ENCODE peak calls at places on chromosomes 16 and 17, in nine cellular contexts. One of them, this sample, is unnamed. For H3K4me1, the result is how much of the 10 kb centered on the place peaks cover.

GRCh38 chr17:43745541-43745940 is 13.1 kb downstream of the SOST start:
- DNase-seq in naive thymus-derived CD4-positive, alpha-beta T cell: no peak
- DNase-seq in ascending aorta: no peak
- DNase-seq in PC-3: no peak
- DNase-seq in hepatocyte: no peak
- DNase-seq in IMR-90: no peak
- DNase-seq in mesendoderm: no peak
- DNase-seq in tibial artery: no peak
- DNase-seq in heart right ventricle: no peak
- DNase-seq in this sample: no peak

GRCh38 chr17:81712468-81713003 is 452 bp downstream of the SLC25A10 start:
- DNase-seq in heart right ventricle: no peak
- DNase-seq in ascending aorta: no peak
- DNase-seq in tibial artery: no peak
- DNase-seq in mesendoderm: peak
- DNase-seq in PC-3: peak
- DNase-seq in IMR-90: no peak
- DNase-seq in naive thymus-derived CD4-positive, alpha-beta T cell: peak
- DNase-seq in hepatocyte: peak
- DNase-seq in this sample: no peak

GRCh38 chr17:31581022-31581483 is 189.6 kb downstream of the RAB11FIP4 start:
- DNase-seq in IMR-90: peak
- DNase-seq in hepatocyte: no peak
- DNase-seq in ascending aorta: no peak
- DNase-seq in naive thymus-derived CD4-positive, alpha-beta T cell: no peak
- DNase-seq in mesendoderm: no peak
- DNase-seq in heart right ventricle: peak
- DNase-seq in PC-3: peak
- DNase-seq in tibial artery: peak
- DNase-seq in this sample: peak

GRCh38 chr17:27333410-27333980 is 39.6 kb downstream of the WSB1 start:
- DNase-seq in PC-3: no peak
- DNase-seq in IMR-90: no peak
- DNase-seq in naive thymus-derived CD4-positive, alpha-beta T cell: no peak
- DNase-seq in ascending aorta: no peak
- DNase-seq in heart right ventricle: no peak
- DNase-seq in hepatocyte: no peak
- DNase-seq in mesendoderm: no peak
- DNase-seq in tibial artery: peak
- DNase-seq in this sample: no peak

GRCh38 chr16:27403601-27403992 is 1.6 kb downstream of the IL21R start:
- DNase-seq in mesendoderm: no peak
- DNase-seq in PC-3: no peak
- DNase-seq in IMR-90: no peak
- DNase-seq in ascending aorta: no peak
- DNase-seq in heart right ventricle: no peak
- DNase-seq in tibial artery: no peak
- DNase-seq in hepatocyte: no peak
- DNase-seq in naive thymus-derived CD4-positive, alpha-beta T cell: no peak
- DNase-seq in this sample: no peak

GRCh38 chr17:17570798-17571716 is 20.5 kb downstream of the PEMT start:
- DNase-seq in naive thymus-derived CD4-positive, alpha-beta T cell: no peak
- DNase-seq in heart right ventricle: no peak
- DNase-seq in ascending aorta: no peak
- DNase-seq in tibial artery: no peak
- DNase-seq in hepatocyte: peak
- DNase-seq in mesendoderm: no peak
- DNase-seq in IMR-90: no peak
- DNase-seq in PC-3: no peak
- DNase-seq in this sample: no peak

GRCh38 chr16:51155901-51156810 is 5.1 kb upstream of the SALL1 start:
- DNase-seq in ascending aorta: no peak
- DNase-seq in hepatocyte: peak
- DNase-seq in tibial artery: no peak
- DNase-seq in IMR-90: peak
- DNase-seq in naive thymus-derived CD4-positive, alpha-beta T cell: no peak
- DNase-seq in PC-3: no peak
- DNase-seq in heart right ventricle: no peak
- DNase-seq in mesendoderm: peak
- DNase-seq in this sample: no peak

GRCh38 chr16:31354394-31355291 is at the start of gene ITGAX:
- DNase-seq in mesendoderm: peak
- DNase-seq in PC-3: peak
- DNase-seq in IMR-90: peak
- DNase-seq in naive thymus-derived CD4-positive, alpha-beta T cell: no peak
- DNase-seq in hepatocyte: peak
- DNase-seq in ascending aorta: peak
- DNase-seq in heart right ventricle: peak
- DNase-seq in tibial artery: no peak
- DNase-seq in this sample: no peak

GRCh38 chr16:11391576-11391975 is 46.3 kb downstream of the RMI2 start:
- DNase-seq in naive thymus-derived CD4-positive, alpha-beta T cell: no peak
- DNase-seq in tibial artery: no peak
- DNase-seq in hepatocyte: peak
- DNase-seq in PC-3: peak
- DNase-seq in heart right ventricle: no peak
- DNase-seq in IMR-90: no peak
- DNase-seq in ascending aorta: no peak
- DNase-seq in mesendoderm: no peak
- DNase-seq in this sample: no peak

GRCh38 chr17:57607553-57608120 is 137.5 kb downstream of the CCDC182 start:
- DNase-seq in ascending aorta: no peak
- DNase-seq in IMR-90: no peak
- DNase-seq in naive thymus-derived CD4-positive, alpha-beta T cell: no peak
- DNase-seq in tibial artery: peak
- DNase-seq in mesendoderm: no peak
- DNase-seq in PC-3: peak
- DNase-seq in heart right ventricle: no peak
- DNase-seq in hepatocyte: no peak
- DNase-seq in this sample: no peak

GRCh38 chr17:69638516-69638915 is 224.0 kb downstream of the MAP2K6 start:
- DNase-seq in hepatocyte: no peak
- DNase-seq in mesendoderm: no peak
- DNase-seq in tibial artery: no peak
- DNase-seq in ascending aorta: no peak
- DNase-seq in heart right ventricle: no peak
- DNase-seq in naive thymus-derived CD4-positive, alpha-beta T cell: no peak
- DNase-seq in IMR-90: peak
- DNase-seq in PC-3: peak
- DNase-seq in this sample: no peak

GRCh38 chr17:17515921-17516295 is 19.7 kb upstream of the RASD1 start:
- DNase-seq in naive thymus-derived CD4-positive, alpha-beta T cell: no peak
- DNase-seq in PC-3: peak
- DNase-seq in IMR-90: peak
- DNase-seq in hepatocyte: no peak
- DNase-seq in ascending aorta: no peak
- DNase-seq in mesendoderm: no peak
- DNase-seq in tibial artery: no peak
- DNase-seq in heart right ventricle: no peak
- DNase-seq in this sample: no peak

GRCh38 chr17:40791808-40792436 is 7.8 kb downstream of the KRT28 start:
- DNase-seq in IMR-90: peak
- DNase-seq in PC-3: peak
- DNase-seq in ascending aorta: no peak
- DNase-seq in tibial artery: no peak
- DNase-seq in mesendoderm: peak
- DNase-seq in hepatocyte: peak
- DNase-seq in naive thymus-derived CD4-positive, alpha-beta T cell: no peak
- DNase-seq in heart right ventricle: no peak
- DNase-seq in this sample: no peak

GRCh38 chr17:66270106-66270505 is 32.3 kb upstream of the PRKCA start:
- DNase-seq in IMR-90: no peak
- DNase-seq in hepatocyte: no peak
- DNase-seq in mesendoderm: no peak
- DNase-seq in tibial artery: no peak
- DNase-seq in naive thymus-derived CD4-positive, alpha-beta T cell: no peak
- DNase-seq in PC-3: no peak
- DNase-seq in heart right ventricle: no peak
- DNase-seq in ascending aorta: no peak
- DNase-seq in this sample: no peak

GRCh38 chr17:4407851-4408250 is 25.9 kb upstream of the SPNS3 start:
- DNase-seq in hepatocyte: no peak
- DNase-seq in IMR-90: no peak
- DNase-seq in tibial artery: no peak
- DNase-seq in PC-3: peak
- DNase-seq in naive thymus-derived CD4-positive, alpha-beta T cell: no peak
- DNase-seq in mesendoderm: no peak
- DNase-seq in heart right ventricle: no peak
- DNase-seq in ascending aorta: no peak
- DNase-seq in this sample: peak

GRCh38 chr16:81987706-81988105 is 23.6 kb downstream of the SDR42E1 start:
- DNase-seq in IMR-90: no peak
- DNase-seq in tibial artery: no peak
- DNase-seq in ascending aorta: no peak
- DNase-seq in hepatocyte: no peak
- DNase-seq in PC-3: peak
- DNase-seq in naive thymus-derived CD4-positive, alpha-beta T cell: no peak
- DNase-seq in heart right ventricle: no peak
- DNase-seq in mesendoderm: no peak
- DNase-seq in this sample: no peak

GRCh38 chr16:66925322-66925840 is at the start of gene RRAD:
- DNase-seq in ascending aorta: peak
- DNase-seq in IMR-90: peak
- DNase-seq in heart right ventricle: peak
- DNase-seq in PC-3: no peak
- DNase-seq in naive thymus-derived CD4-positive, alpha-beta T cell: no peak
- DNase-seq in mesendoderm: peak
- DNase-seq in tibial artery: peak
- DNase-seq in hepatocyte: peak
- DNase-seq in this sample: no peak

GRCh38 chr17:65896889-65897288 is 295.0 kb downstream of the CEP112 start:
- DNase-seq in hepatocyte: no peak
- DNase-seq in mesendoderm: no peak
- DNase-seq in IMR-90: no peak
- DNase-seq in PC-3: no peak
- DNase-seq in tibial artery: no peak
- DNase-seq in ascending aorta: no peak
- DNase-seq in naive thymus-derived CD4-positive, alpha-beta T cell: no peak
- DNase-seq in heart right ventricle: no peak
- DNase-seq in this sample: no peak

GRCh38 chr16:74073471-74073870 is 223.1 kb upstream of the PSMD7 start:
- DNase-seq in heart right ventricle: no peak
- DNase-seq in tibial artery: no peak
- DNase-seq in IMR-90: peak
- DNase-seq in mesendoderm: no peak
- DNase-seq in PC-3: no peak
- DNase-seq in naive thymus-derived CD4-positive, alpha-beta T cell: no peak
- DNase-seq in ascending aorta: no peak
- DNase-seq in hepatocyte: peak
- DNase-seq in this sample: no peak

DNA sequence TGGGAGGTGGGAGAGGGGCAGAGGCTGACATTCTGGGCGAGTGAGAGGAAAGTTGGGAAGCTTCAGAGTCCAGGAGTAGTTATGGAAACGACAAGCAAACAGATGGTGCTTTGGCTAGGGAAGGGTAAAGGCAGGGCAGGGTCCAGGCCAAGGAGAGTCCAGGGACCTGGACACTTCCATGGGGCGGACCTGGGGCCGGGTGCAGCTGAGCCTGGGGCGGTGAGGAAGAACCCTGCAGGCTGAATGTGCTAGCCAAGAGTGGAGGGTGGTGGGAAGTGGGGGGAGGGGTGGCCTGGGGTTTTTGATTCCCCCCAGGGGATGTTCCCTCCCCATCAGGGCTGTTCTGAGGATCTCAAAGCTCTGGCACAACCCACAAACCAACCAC is 2.6 kb downstream of the PPP1R9B start:
- DNase-seq in PC-3: no peak
- DNase-seq in naive thymus-derived CD4-positive, alpha-beta T cell: no peak
- DNase-seq in IMR-90: no peak
- DNase-seq in mesendoderm: peak
- DNase-seq in tibial artery: peak
- DNase-seq in heart right ventricle: no peak
- DNase-seq in hepatocyte: peak
- DNase-seq in ascending aorta: no peak
- DNase-seq in this sample: no peak
- H3K4me1 ChIP-seq in PC-3: under half
- H3K4me1 ChIP-seq in naive thymus-derived CD4-positive, alpha-beta T cell: under half
- H3K4me1 ChIP-seq in IMR-90: under half
- H3K4me1 ChIP-seq in mesendoderm: under half
- H3K4me1 ChIP-seq in tibial artery: under half
- H3K4me1 ChIP-seq in heart right ventricle: half or more
- H3K4me1 ChIP-seq in hepatocyte: under half
- H3K4me1 ChIP-seq in ascending aorta: under half
- H3K4me1 ChIP-seq in this sample: under half

GRCh38 chr17:76415786-76416185 is 31.4 kb downstream of the SPHK1 start:
- DNase-seq in mesendoderm: no peak
- DNase-seq in IMR-90: no peak
- DNase-seq in ascending aorta: no peak
- DNase-seq in naive thymus-derived CD4-positive, alpha-beta T cell: no peak
- DNase-seq in tibial artery: no peak
- DNase-seq in PC-3: no peak
- DNase-seq in heart right ventricle: no peak
- DNase-seq in hepatocyte: no peak
- DNase-seq in this sample: no peak
- H3K4me1 ChIP-seq in mesendoderm: under half
- H3K4me1 ChIP-seq in IMR-90: under half
- H3K4me1 ChIP-seq in ascending aorta: under half
- H3K4me1 ChIP-seq in naive thymus-derived CD4-positive, alpha-beta T cell: under half
- H3K4me1 ChIP-seq in tibial artery: under half
- H3K4me1 ChIP-seq in PC-3: under half
- H3K4me1 ChIP-seq in heart right ventricle: half or more
- H3K4me1 ChIP-seq in hepatocyte: under half
- H3K4me1 ChIP-seq in this sample: under half

GRCh38 chr17:64148699-64149098 is 18.8 kb upstream of the ERN1 start:
- DNase-seq in tibial artery: no peak
- DNase-seq in hepatocyte: no peak
- DNase-seq in naive thymus-derived CD4-positive, alpha-beta T cell: no peak
- DNase-seq in heart right ventricle: peak
- DNase-seq in mesendoderm: peak
- DNase-seq in IMR-90: no peak
- DNase-seq in PC-3: peak
- DNase-seq in ascending aorta: no peak
- DNase-seq in this sample: no peak
- H3K4me1 ChIP-seq in tibial artery: under half
- H3K4me1 ChIP-seq in hepatocyte: under half
- H3K4me1 ChIP-seq in naive thymus-derived CD4-positive, alpha-beta T cell: under half
- H3K4me1 ChIP-seq in heart right ventricle: half or more
- H3K4me1 ChIP-seq in mesendoderm: under half
- H3K4me1 ChIP-seq in IMR-90: under half
- H3K4me1 ChIP-seq in PC-3: under half
- H3K4me1 ChIP-seq in ascending aorta: under half
- H3K4me1 ChIP-seq in this sample: under half

DNA sequence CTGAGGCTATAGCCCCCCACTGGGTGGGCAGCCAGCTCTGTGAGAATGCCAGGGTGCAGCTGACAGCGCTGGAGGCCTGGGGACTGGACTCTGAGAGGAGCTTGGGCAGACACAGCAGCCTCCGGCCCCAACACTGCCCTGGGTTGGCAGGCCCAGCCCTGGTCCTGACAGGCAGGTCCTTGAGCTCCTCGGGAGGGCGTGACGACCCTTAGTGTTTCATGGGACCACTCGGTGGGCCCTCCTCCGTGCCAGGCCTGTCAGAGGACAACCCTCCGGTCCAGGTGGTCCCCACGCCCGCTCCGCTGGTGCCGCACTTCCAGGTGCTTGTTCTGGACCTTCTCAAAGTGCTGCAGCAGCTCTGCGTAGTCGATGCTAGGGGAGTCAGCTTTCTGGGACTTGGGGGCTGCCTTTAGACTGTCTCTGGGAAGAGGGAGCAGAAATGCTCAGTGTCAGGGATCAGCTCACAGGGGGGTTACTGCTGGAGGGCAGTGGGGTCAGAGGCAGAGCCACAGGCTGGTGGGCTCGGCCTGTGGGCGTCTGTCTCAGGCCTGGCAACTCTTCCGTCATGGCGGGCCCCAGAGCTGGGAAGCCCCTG is 1.9 kb upstream of the MTSS2 start:
- DNase-seq in PC-3: no peak
- DNase-seq in ascending aorta: no peak
- DNase-seq in heart right ventricle: no peak
- DNase-seq in IMR-90: no peak
- DNase-seq in naive thymus-derived CD4-positive, alpha-beta T cell: no peak
- DNase-seq in hepatocyte: no peak
- DNase-seq in tibial artery: no peak
- DNase-seq in mesendoderm: no peak
- DNase-seq in this sample: no peak
- H3K4me1 ChIP-seq in PC-3: under half
- H3K4me1 ChIP-seq in ascending aorta: under half
- H3K4me1 ChIP-seq in heart right ventricle: half or more
- H3K4me1 ChIP-seq in IMR-90: half or more
- H3K4me1 ChIP-seq in naive thymus-derived CD4-positive, alpha-beta T cell: under half
- H3K4me1 ChIP-seq in hepatocyte: half or more
- H3K4me1 ChIP-seq in tibial artery: under half
- H3K4me1 ChIP-seq in mesendoderm: under half
- H3K4me1 ChIP-seq in this sample: half or more